ENCODE peak calls at places on chromosomes 12 and 14, in nine cellular contexts. N is GM23248; W is effector memory CD4-positive, alpha-beta T cell; Y is tibial artery; X is mammary epithelial cell; K is aorta; L is fibroblast of lung; T is transverse colon; H is spleen. C is an unnamed sample. For H3K4me1, the result is how much of the 10 kb centered on the place peaks cover.

GRCh38 chr12:64672925-64673409 is 62.7 kb downstream of the RASSF3 start:
- DNase-seq in L (peak), H (no peak), K (peak), W (peak), N (no peak), Y (no peak), X (peak), T (peak), C (no peak)

GRCh38 chr12:130799051-130799450 is 40.0 kb downstream of the STX2 start:
- DNase-seq in W (no peak), L (no peak), K (no peak), H (no peak), T (no peak), N (no peak), X (no peak), Y (no peak), C (no peak)

GRCh38 chr14:105496831-105497591 is 6.0 kb downstream of the TEDC1 start:
- DNase-seq in T (no peak), L (no peak), X (no peak), N (no peak), K (peak), H (no peak), W (no peak), Y (peak), C (no peak)

GRCh38 chr12:38392584-38393144 is 76.1 kb downstream of the ALG10B start:
- DNase-seq in N (peak), K (no peak), H (no peak), X (peak), T (no peak), W (no peak), Y (no peak), L (no peak), C (no peak)

GRCh38 chr12:64412458-64412857 is 8.3 kb downstream of the XPOT start:
- DNase-seq in Y (no peak), W (no peak), T (no peak), L (peak), H (no peak), X (no peak), N (no peak), K (no peak), C (no peak)

GRCh38 chr14:100677925-100678765 is 48.5 kb upstream of the DLK1 start:
- DNase-seq in X (no peak), Y (no peak), L (peak), W (no peak), K (no peak), T (peak), N (no peak), H (no peak), C (no peak)

GRCh38 chr12:12600659-12601058 is 11.0 kb upstream of the CREBL2 start:
- DNase-seq in Y (no peak), T (no peak), K (peak), H (no peak), W (no peak), N (no peak), L (no peak), X (no peak), C (no peak)

GRCh38 chr14:77260631-77261030 is 10.4 kb downstream of the NGB start:
- DNase-seq in T (no peak), W (no peak), N (no peak), K (no peak), Y (no peak), X (no peak), H (no peak), L (no peak), C (no peak)

GRCh38 chr14:95208598-95208997 is 51.3 kb upstream of the DICER1 start:
- DNase-seq in N (no peak), T (no peak), Y (no peak), W (no peak), L (no peak), H (no peak), X (no peak), K (no peak), C (no peak)

GRCh38 chr14:21090194-21090939 is 8.1 kb downstream of the ZNF219 start:
- DNase-seq in T (peak), N (no peak), K (peak), X (no peak), Y (peak), H (peak), W (no peak), L (no peak), C (no peak)

GRCh38 chr12:99389751-99390150 is 257.8 kb upstream of the GARIN6 start:
- DNase-seq in N (no peak), K (no peak), L (no peak), W (no peak), X (no peak), H (no peak), Y (no peak), T (no peak), C (no peak)

GRCh38 chr14:105132921-105133320 is 35.7 kb downstream of the JAG2 start:
- DNase-seq in H (no peak), K (no peak), X (no peak), L (no peak), T (no peak), N (no peak), Y (no peak), W (no peak), C (no peak)

GRCh38 chr12:59036973-59037807 is 116.9 kb upstream of the LRIG3 start:
- DNase-seq in K (no peak), H (no peak), W (no peak), X (peak), L (peak), T (no peak), N (no peak), Y (no peak), C (no peak)

GRCh38 chr12:27081668-27082091 is 698 bp downstream of the C12orf71 start:
- DNase-seq in Y (no peak), L (no peak), W (no peak), X (peak), N (peak), T (no peak), K (no peak), H (no peak), C (no peak)

DNA sequence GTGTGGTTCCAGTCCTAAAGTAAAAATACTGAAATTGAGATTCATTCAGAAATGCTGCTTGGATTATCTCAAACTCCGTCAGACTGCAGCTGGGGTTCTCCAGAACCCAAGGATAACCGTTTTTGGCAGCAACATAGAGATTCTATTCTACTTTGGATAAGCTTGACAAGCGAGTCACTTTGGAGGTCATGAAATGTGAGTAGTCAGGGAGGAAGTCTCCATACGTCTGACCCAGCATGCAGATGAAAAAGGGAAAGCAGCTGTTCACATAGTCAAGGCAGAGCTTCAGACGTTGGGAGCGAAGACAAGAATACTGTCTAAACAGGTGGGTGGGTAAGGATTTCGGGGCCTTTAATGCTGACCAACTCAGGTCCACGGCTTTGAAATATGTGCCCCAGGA is 14.9 kb upstream of the HSP90B1 start:
- DNase-seq in N (no peak), K (no peak), Y (no peak), L (peak), X (no peak), W (no peak), H (no peak), T (no peak), C (no peak)
- H3K4me3 ChIP-seq in N (no peak), K (no peak), Y (no peak), L (no peak), X (no peak), W (no peak), H (no peak), T (no peak), C (no peak)

GRCh38 chr12:113239288-113239771 is 18.1 kb downstream of the TPCN1 start:
- DNase-seq in Y (peak), T (peak), L (no peak), K (no peak), H (peak), X (peak), N (no peak), W (no peak), C (no peak)

GRCh38 chr12:113241191-113242017 is 20.1 kb downstream of the TPCN1 start:
- DNase-seq in T (peak), L (peak), H (peak), W (no peak), X (peak), N (peak), Y (no peak), K (no peak), C (no peak)

GRCh38 chr12:113238309-113238708 is 17.0 kb downstream of the TPCN1 start:
- DNase-seq in H (peak), N (no peak), L (no peak), W (no peak), K (no peak), T (no peak), Y (no peak), X (no peak), C (no peak)

GRCh38 chr12:113240395-113240794 is 19.1 kb downstream of the TPCN1 start:
- DNase-seq in X (no peak), Y (no peak), N (no peak), K (no peak), L (no peak), W (no peak), H (no peak), T (no peak), C (no peak)

GRCh38 chr12:113239811-113240331 is 18.6 kb downstream of the TPCN1 start:
- DNase-seq in L (no peak), W (no peak), H (peak), Y (peak), K (no peak), N (no peak), X (no peak), T (peak), C (no peak)
- H3K4me1 ChIP-seq in L (under half), W (under half), H (half or more), Y (half or more), K (under half), N (under half), X (half or more), T (half or more), C (under half)

GRCh38 chr12:123271182-123271491 is 519 bp downstream of the CDK2AP1 start:
- DNase-seq in L (peak), N (peak), W (peak), Y (no peak), H (peak), T (peak), X (peak), K (peak), C (peak)
- H3K27ac ChIP-seq in L (no peak), N (peak), W (no peak), Y (peak), H (no peak), T (peak), X (no peak), K (no peak), C (no peak)

GRCh38 chr12:50220357-50221061 is 53.3 kb upstream of the CERS5 start:
- DNase-seq in T (no peak), W (no peak), Y (no peak), H (no peak), N (peak), X (peak), L (peak), K (no peak), C (no peak)
- H3K4me3 ChIP-seq in T (peak), W (peak), Y (peak), H (peak), N (peak), X (peak), L (peak), K (peak), C (no peak)

GRCh38 chr12:79891506-79892162 is 43.3 kb downstream of the PPP1R12A start:
- DNase-seq in X (no peak), W (no peak), H (no peak), K (no peak), Y (no peak), L (peak), N (peak), T (no peak), C (no peak)
- H3K4me1 ChIP-seq in X (under half), W (under half), H (half or more), K (under half), Y (half or more), L (under half), N (half or more), T (under half), C (under half)

GRCh38 chr12:52042706-52043385 is 8.4 kb upstream of the NR4A1 start:
- DNase-seq in H (no peak), W (no peak), Y (peak), T (no peak), L (no peak), N (no peak), X (no peak), K (peak), C (no peak)

GRCh38 chr12:52043386-52044212 is 7.6 kb upstream of the NR4A1 start:
- DNase-seq in X (no peak), K (peak), Y (peak), H (no peak), T (no peak), W (no peak), N (peak), L (no peak), C (no peak)

GRCh38 chr12:52046859-52047258 is 4.4 kb upstream of the NR4A1 start:
- DNase-seq in K (no peak), W (no peak), X (no peak), Y (no peak), N (no peak), L (no peak), H (peak), T (no peak), C (no peak)

GRCh38 chr12:52044284-52044983 is 6.8 kb upstream of the NR4A1 start:
- DNase-seq in H (peak), X (no peak), N (peak), T (peak), W (no peak), L (peak), Y (peak), K (peak), C (no peak)

DNA sequence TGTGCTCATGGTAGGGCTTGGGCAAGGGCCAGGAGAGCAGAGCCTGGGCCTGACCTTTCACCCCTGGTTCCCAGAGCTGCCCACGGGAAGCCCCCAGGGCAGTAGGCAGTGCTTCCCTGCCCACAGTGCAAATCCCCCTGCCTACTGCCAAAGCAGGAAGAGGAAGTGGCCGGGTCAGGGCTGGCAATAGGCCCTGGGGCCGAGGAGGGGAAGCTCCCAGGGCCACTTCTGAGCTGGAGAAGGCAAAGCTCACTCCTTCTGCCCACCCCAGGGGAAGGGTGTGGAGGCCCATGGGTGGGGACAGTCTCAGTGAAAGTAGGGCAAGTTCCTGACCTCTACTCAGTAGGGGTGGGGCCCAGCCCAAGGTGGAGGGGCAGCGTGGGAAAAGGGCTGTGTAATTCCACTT is 5.4 kb upstream of the NR4A1 start:
- DNase-seq in W (no peak), T (peak), Y (no peak), X (no peak), H (peak), L (no peak), N (no peak), K (peak), C (no peak)
- H3K27ac ChIP-seq in W (no peak), T (peak), Y (peak), X (no peak), H (peak), L (no peak), N (no peak), K (no peak), C (no peak)